ENCODE peak calls at places on chromosome 6, in five cellular contexts. One of them, this sample, is unnamed.

GRCh38 chr6:156909212-156910010 is 132.2 kb downstream of the ARID1B start:
- DNase-seq in GM13977: no peak
- DNase-seq in PC-3: no peak
- DNase-seq in colonic mucosa: no peak
- DNase-seq in left ventricle myocardium inferior: no peak
- DNase-seq in this sample: no peak

GRCh38 chr6:54614499-54615195 is 231.9 kb upstream of the FAM83B start:
- DNase-seq in colonic mucosa: no peak
- DNase-seq in GM13977: no peak
- DNase-seq in PC-3: no peak
- DNase-seq in left ventricle myocardium inferior: no peak
- DNase-seq in this sample: no peak

GRCh38 chr6:147936703-147937102 is 405.9 kb upstream of the SASH1 start:
- DNase-seq in colonic mucosa: no peak
- DNase-seq in GM13977: no peak
- DNase-seq in left ventricle myocardium inferior: no peak
- DNase-seq in PC-3: no peak
- DNase-seq in this sample: no peak

GRCh38 chr6:154457881-154458284 is 52.6 kb downstream of the CNKSR3 start:
- DNase-seq in colonic mucosa: no peak
- DNase-seq in PC-3: peak; percentile 64
- DNase-seq in left ventricle myocardium inferior: no peak
- DNase-seq in GM13977: no peak
- DNase-seq in this sample: no peak

GRCh38 chr6:112910256-112910655 is 563.1 kb downstream of the RFPL4B start:
- DNase-seq in colonic mucosa: no peak
- DNase-seq in left ventricle myocardium inferior: no peak
- DNase-seq in GM13977: no peak
- DNase-seq in PC-3: no peak
- DNase-seq in this sample: no peak

GRCh38 chr6:56909115-56909907 is 45.6 kb upstream of the BEND6 start:
- DNase-seq in GM13977: no peak
- DNase-seq in PC-3: peak; percentile 77
- DNase-seq in colonic mucosa: no peak
- DNase-seq in left ventricle myocardium inferior: no peak
- DNase-seq in this sample: no peak

GRCh38 chr6:157317129-157317814 is 6.0 kb downstream of the TMEM242 start:
- DNase-seq in GM13977: no peak
- DNase-seq in PC-3: peak; percentile 91
- DNase-seq in left ventricle myocardium inferior: peak; percentile 68
- DNase-seq in colonic mucosa: peak; percentile 69
- DNase-seq in this sample: no peak

GRCh38 chr6:42978487-42978792 is 541 bp downstream of the PEX6 start:
- DNase-seq in left ventricle myocardium inferior: peak; percentile 25
- DNase-seq in GM13977: peak; percentile 47
- DNase-seq in PC-3: peak; percentile 32
- DNase-seq in colonic mucosa: peak; percentile 54
- DNase-seq in this sample: no peak

GRCh38 chr6:6918216-6918983 is 189.4 kb upstream of the RREB1 start:
- DNase-seq in PC-3: peak; percentile 75
- DNase-seq in left ventricle myocardium inferior: no peak
- DNase-seq in GM13977: peak; percentile 82
- DNase-seq in colonic mucosa: no peak
- DNase-seq in this sample: no peak

GRCh38 chr6:138571585-138572199 is 72.4 kb upstream of the NHSL1 start:
- DNase-seq in GM13977: no peak
- DNase-seq in PC-3: no peak
- DNase-seq in left ventricle myocardium inferior: no peak
- DNase-seq in colonic mucosa: no peak
- DNase-seq in this sample: no peak

GRCh38 chr6:131136021-131136847 is 967 bp downstream of the AKAP7 start:
- DNase-seq in GM13977: no peak
- DNase-seq in colonic mucosa: peak; percentile 32
- DNase-seq in PC-3: peak; percentile 35
- DNase-seq in left ventricle myocardium inferior: no peak
- DNase-seq in this sample: no peak

GRCh38 chr6:125445054-125445453 is 143.3 kb upstream of the HDDC2 start:
- DNase-seq in left ventricle myocardium inferior: no peak
- DNase-seq in GM13977: no peak
- DNase-seq in colonic mucosa: no peak
- DNase-seq in PC-3: no peak
- DNase-seq in this sample: no peak

GRCh38 chr6:5499644-5500306 is 238.5 kb downstream of the FARS2 start:
- DNase-seq in left ventricle myocardium inferior: no peak
- DNase-seq in colonic mucosa: no peak
- DNase-seq in GM13977: no peak
- DNase-seq in PC-3: peak; percentile 85
- DNase-seq in this sample: no peak

GRCh38 chr6:163288915-163289314 is 125.6 kb upstream of the QKI start:
- DNase-seq in PC-3: no peak
- DNase-seq in GM13977: no peak
- DNase-seq in colonic mucosa: no peak
- DNase-seq in left ventricle myocardium inferior: peak; percentile 65
- DNase-seq in this sample: no peak

GRCh38 chr6:127539292-127539691 is 20.2 kb upstream of the MTCL3 start:
- DNase-seq in colonic mucosa: no peak
- DNase-seq in PC-3: peak; percentile 34
- DNase-seq in GM13977: peak; percentile 38
- DNase-seq in left ventricle myocardium inferior: no peak
- DNase-seq in this sample: no peak
- TF ChIP-seq CTCF in colonic mucosa: no peak
- TF ChIP-seq CTCF in PC-3: peak; percentile 52
- TF ChIP-seq CTCF in GM13977: peak; percentile 44
- TF ChIP-seq CTCF in left ventricle myocardium inferior: peak; percentile 49
- TF ChIP-seq CTCF in this sample: peak; percentile 64

DNA sequence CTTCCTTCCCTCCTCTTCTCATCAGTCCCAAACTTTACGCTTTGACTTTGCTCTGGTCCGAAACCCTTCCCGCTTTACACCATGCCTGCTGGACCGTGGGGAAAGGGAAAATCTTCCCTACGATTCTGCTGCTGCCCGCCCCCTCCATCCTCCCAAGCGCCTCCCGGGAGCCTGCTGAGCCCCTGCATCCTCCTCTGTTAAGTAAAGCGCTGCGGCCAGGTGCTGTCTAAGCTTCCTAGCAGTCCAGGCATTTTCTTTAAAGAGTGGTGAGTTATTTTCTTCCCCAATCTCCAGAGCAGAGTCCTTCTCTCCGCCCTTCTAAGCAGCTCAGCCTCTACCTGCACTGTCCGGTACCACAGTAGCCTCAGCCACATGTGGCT is 376.3 kb downstream of the RNGTT start:
- DNase-seq in GM13977: no peak
- DNase-seq in left ventricle myocardium inferior: no peak
- DNase-seq in PC-3: no peak
- DNase-seq in colonic mucosa: no peak
- DNase-seq in this sample: no peak
- TF ChIP-seq CTCF in GM13977: no peak
- TF ChIP-seq CTCF in left ventricle myocardium inferior: no peak
- TF ChIP-seq CTCF in PC-3: no peak
- TF ChIP-seq CTCF in colonic mucosa: no peak
- TF ChIP-seq CTCF in this sample: no peak

DNA sequence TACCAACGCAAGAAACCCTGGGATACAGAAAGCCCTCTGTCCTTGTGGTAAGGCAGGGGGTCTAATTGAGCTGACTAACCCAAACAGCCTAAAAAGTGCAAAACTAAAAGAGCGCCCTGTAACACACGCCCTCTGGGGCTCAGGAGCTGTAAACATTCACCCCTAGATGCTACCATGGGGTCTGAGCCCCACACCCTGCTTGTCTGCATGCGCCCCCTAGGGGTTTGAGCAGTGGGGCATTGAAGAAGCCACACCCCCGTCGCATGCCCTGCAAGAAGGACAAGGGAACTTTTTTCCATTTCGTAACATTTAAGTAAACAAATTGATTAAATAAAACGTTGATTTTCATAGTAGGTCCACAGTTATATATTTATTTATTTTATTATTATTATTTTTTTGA is 616.9 kb upstream of the MAN1A1 start:
- DNase-seq in left ventricle myocardium inferior: no peak
- DNase-seq in colonic mucosa: no peak
- DNase-seq in GM13977: peak; percentile 5
- DNase-seq in PC-3: peak; percentile 13
- DNase-seq in this sample: no peak
- TF ChIP-seq CTCF in left ventricle myocardium inferior: no peak
- TF ChIP-seq CTCF in colonic mucosa: no peak
- TF ChIP-seq CTCF in GM13977: peak; percentile 58
- TF ChIP-seq CTCF in PC-3: peak; percentile 37
- TF ChIP-seq CTCF in this sample: no peak

GRCh38 chr6:135419162-135419561 is 78.4 kb downstream of the AHI1 start:
- DNase-seq in PC-3: no peak
- DNase-seq in colonic mucosa: no peak
- DNase-seq in GM13977: no peak
- DNase-seq in left ventricle myocardium inferior: no peak
- DNase-seq in this sample: no peak

GRCh38 chr6:135426833-135427232 is 70.7 kb downstream of the AHI1 start:
- DNase-seq in PC-3: no peak
- DNase-seq in colonic mucosa: no peak
- DNase-seq in left ventricle myocardium inferior: no peak
- DNase-seq in GM13977: no peak
- DNase-seq in this sample: no peak

GRCh38 chr6:135428078-135428477 is 69.5 kb downstream of the AHI1 start:
- DNase-seq in colonic mucosa: no peak
- DNase-seq in GM13977: no peak
- DNase-seq in PC-3: no peak
- DNase-seq in left ventricle myocardium inferior: no peak
- DNase-seq in this sample: no peak

GRCh38 chr6:135424385-135424784 is 73.2 kb downstream of the AHI1 start:
- DNase-seq in colonic mucosa: no peak
- DNase-seq in GM13977: no peak
- DNase-seq in PC-3: no peak
- DNase-seq in left ventricle myocardium inferior: no peak
- DNase-seq in this sample: no peak

GRCh38 chr6:135423649-135424128 is 73.9 kb downstream of the AHI1 start:
- DNase-seq in GM13977: peak; percentile 34
- DNase-seq in PC-3: peak; percentile 57
- DNase-seq in left ventricle myocardium inferior: no peak
- DNase-seq in colonic mucosa: no peak
- DNase-seq in this sample: no peak
- TF ChIP-seq CTCF in GM13977: peak; percentile 77
- TF ChIP-seq CTCF in PC-3: peak; percentile 74
- TF ChIP-seq CTCF in left ventricle myocardium inferior: peak; percentile 69
- TF ChIP-seq CTCF in colonic mucosa: peak; percentile 41
- TF ChIP-seq CTCF in this sample: peak; percentile 76

GRCh38 chr6:158793432-158793831 is 25.7 kb downstream of the EZR start:
- DNase-seq in left ventricle myocardium inferior: no peak
- DNase-seq in colonic mucosa: no peak
- DNase-seq in GM13977: no peak
- DNase-seq in PC-3: peak; percentile 57
- DNase-seq in this sample: no peak
- TF ChIP-seq CTCF in left ventricle myocardium inferior: peak; percentile 50
- TF ChIP-seq CTCF in colonic mucosa: peak; percentile 24
- TF ChIP-seq CTCF in GM13977: peak; percentile 61
- TF ChIP-seq CTCF in PC-3: peak; percentile 50
- TF ChIP-seq CTCF in this sample: peak; percentile 33

GRCh38 chr6:12158686-12159415 is 131.3 kb upstream of the EDN1 start:
- DNase-seq in colonic mucosa: no peak
- DNase-seq in GM13977: no peak
- DNase-seq in left ventricle myocardium inferior: no peak
- DNase-seq in PC-3: no peak
- DNase-seq in this sample: no peak
- TF ChIP-seq CTCF in colonic mucosa: no peak
- TF ChIP-seq CTCF in GM13977: no peak
- TF ChIP-seq CTCF in left ventricle myocardium inferior: no peak
- TF ChIP-seq CTCF in PC-3: peak; percentile 39
- TF ChIP-seq CTCF in this sample: no peak

DNA sequence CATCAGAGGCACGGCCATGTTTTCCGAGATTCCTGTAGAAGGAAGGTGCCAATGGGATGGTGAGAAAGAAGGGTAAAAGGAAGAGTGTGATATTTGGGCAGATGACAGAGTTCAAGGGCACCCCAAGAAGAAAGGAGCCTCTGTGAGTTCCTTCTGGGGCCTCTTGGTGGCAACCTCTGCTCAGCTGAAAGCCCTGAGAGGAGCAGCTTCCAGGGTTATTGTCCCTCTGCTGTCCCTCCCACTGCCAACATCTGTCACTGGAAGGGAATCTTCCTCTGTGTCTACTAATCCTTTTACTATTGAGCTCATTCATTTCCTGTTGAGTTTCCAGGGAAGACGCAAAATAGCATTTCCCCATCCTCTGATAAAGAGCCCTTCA is 40.0 kb upstream of the KCNK16 start:
- DNase-seq in left ventricle myocardium inferior: no peak
- DNase-seq in GM13977: no peak
- DNase-seq in colonic mucosa: no peak
- DNase-seq in PC-3: peak; percentile 11
- DNase-seq in this sample: peak; percentile 38
- TF ChIP-seq CTCF in left ventricle myocardium inferior: no peak
- TF ChIP-seq CTCF in GM13977: peak; percentile 11
- TF ChIP-seq CTCF in colonic mucosa: no peak
- TF ChIP-seq CTCF in PC-3: no peak
- TF ChIP-seq CTCF in this sample: peak; percentile 38